ENCODE peak calls at places on chromosomes 1 and 21, in four cellular contexts. One of them, this sample, is unnamed.

GRCh38 chr1:197151185-197151584 is 4.7 kb upstream of the ASPM start:
- DNase-seq in transverse colon: no peak
- DNase-seq in A549: no peak
- DNase-seq in stomach: no peak
- DNase-seq in this sample: no peak

GRCh38 chr1:205440121-205440475 is 15.7 kb downstream of the BLACAT1 start:
- DNase-seq in transverse colon: no peak
- DNase-seq in A549: no peak
- DNase-seq in stomach: no peak
- DNase-seq in this sample: no peak

GRCh38 chr1:204459706-204460105 is 34.9 kb downstream of the PIK3C2B start:
- DNase-seq in transverse colon: no peak
- DNase-seq in A549: no peak
- DNase-seq in stomach: no peak
- DNase-seq in this sample: no peak

GRCh38 chr1:209409786-209410185 is 173.7 kb upstream of the CAMK1G start:
- DNase-seq in transverse colon: no peak
- DNase-seq in A549: peak
- DNase-seq in stomach: no peak
- DNase-seq in this sample: no peak

GRCh38 chr1:84998642-84999280 is 1.8 kb upstream of the MCOLN2 start:
- DNase-seq in transverse colon: peak
- DNase-seq in A549: no peak
- DNase-seq in stomach: peak
- DNase-seq in this sample: no peak

GRCh38 chr1:21124846-21125245 is 51.9 kb downstream of the EIF4G3 start:
- DNase-seq in transverse colon: no peak
- DNase-seq in A549: no peak
- DNase-seq in stomach: no peak
- DNase-seq in this sample: no peak

GRCh38 chr1:201711811-201712210 is 117.1 kb upstream of the IPO9 start:
- DNase-seq in transverse colon: no peak
- DNase-seq in A549: no peak
- DNase-seq in stomach: no peak
- DNase-seq in this sample: no peak

GRCh38 chr21:41940431-41940830 is 13.4 kb downstream of the C2CD2 start:
- DNase-seq in transverse colon: no peak
- DNase-seq in A549: no peak
- DNase-seq in stomach: no peak
- DNase-seq in this sample: no peak

GRCh38 chr1:98813738-98814309 is 152.3 kb downstream of the SNX7 start:
- DNase-seq in transverse colon: no peak
- DNase-seq in A549: no peak
- DNase-seq in stomach: no peak
- DNase-seq in this sample: no peak

GRCh38 chr1:92577251-92577895 is 90.6 kb upstream of the GFI1 start:
- DNase-seq in transverse colon: no peak
- DNase-seq in A549: no peak
- DNase-seq in stomach: no peak
- DNase-seq in this sample: no peak

GRCh38 chr1:165697881-165698842 is at the start of gene ALDH9A1:
- DNase-seq in transverse colon: peak
- DNase-seq in A549: peak
- DNase-seq in stomach: peak
- DNase-seq in this sample: peak
- TF ChIP-seq POLR2A in transverse colon: peak
- TF ChIP-seq POLR2A in A549: peak
- TF ChIP-seq POLR2A in stomach: no peak
- TF ChIP-seq POLR2A in this sample: peak

GRCh38 chr21:46649356-46649755 is 13.9 kb downstream of the PRMT2 start:
- DNase-seq in transverse colon: no peak
- DNase-seq in A549: no peak
- DNase-seq in stomach: no peak
- DNase-seq in this sample: no peak

GRCh38 chr21:46650476-46651098 is 15.1 kb downstream of the PRMT2 start:
- DNase-seq in transverse colon: no peak
- DNase-seq in A549: no peak
- DNase-seq in stomach: no peak
- DNase-seq in this sample: no peak

GRCh38 chr21:46651121-46651520 is 15.6 kb downstream of the PRMT2 start:
- DNase-seq in transverse colon: no peak
- DNase-seq in A549: no peak
- DNase-seq in stomach: no peak
- DNase-seq in this sample: no peak

GRCh38 chr21:46646541-46647154 is 11.2 kb downstream of the PRMT2 start:
- DNase-seq in transverse colon: no peak
- DNase-seq in A549: no peak
- DNase-seq in stomach: no peak
- DNase-seq in this sample: no peak

DNA sequence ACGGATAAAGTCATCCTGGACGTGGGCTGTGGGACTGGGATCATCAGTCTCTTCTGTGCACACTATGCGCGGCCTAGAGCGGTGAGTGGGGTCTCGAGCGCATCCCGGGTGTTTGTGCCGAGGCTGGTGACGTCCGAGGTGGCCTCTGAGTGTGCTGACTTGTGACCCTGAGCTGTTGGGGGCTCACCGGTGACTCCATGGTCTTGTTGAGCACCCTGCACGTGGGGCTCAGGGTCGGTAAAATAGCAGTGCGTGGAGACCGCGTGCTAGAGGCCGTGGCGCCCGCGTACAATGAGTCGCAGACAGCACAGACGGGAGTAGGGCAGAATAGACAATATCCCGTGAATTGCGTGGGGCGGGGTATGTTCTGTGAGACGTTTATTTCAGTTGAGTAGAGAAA is 13.1 kb downstream of the PRMT2 start:
- DNase-seq in transverse colon: no peak
- DNase-seq in A549: no peak
- DNase-seq in stomach: no peak
- DNase-seq in this sample: no peak
- TF ChIP-seq EP300 in transverse colon: no peak
- TF ChIP-seq EP300 in A549: no peak
- TF ChIP-seq EP300 in stomach: no peak
- TF ChIP-seq EP300 in this sample: no peak

GRCh38 chr21:31682625-31683024 is 23.1 kb downstream of the SOD1 start:
- DNase-seq in transverse colon: no peak
- DNase-seq in A549: no peak
- DNase-seq in stomach: no peak
- DNase-seq in this sample: no peak

GRCh38 chr21:31684918-31685317 is 25.4 kb downstream of the SOD1 start:
- DNase-seq in transverse colon: no peak
- DNase-seq in A549: no peak
- DNase-seq in stomach: no peak
- DNase-seq in this sample: no peak

GRCh38 chr21:31687108-31687507 is 27.6 kb downstream of the SOD1 start:
- DNase-seq in transverse colon: no peak
- DNase-seq in A549: no peak
- DNase-seq in stomach: no peak
- DNase-seq in this sample: no peak

GRCh38 chr21:31686272-31686913 is 26.9 kb downstream of the SOD1 start:
- DNase-seq in transverse colon: no peak
- DNase-seq in A549: no peak
- DNase-seq in stomach: no peak
- DNase-seq in this sample: no peak

GRCh38 chr21:31683029-31683428 is 23.5 kb downstream of the SOD1 start:
- DNase-seq in transverse colon: no peak
- DNase-seq in A549: no peak
- DNase-seq in stomach: no peak
- DNase-seq in this sample: no peak
- TF ChIP-seq CTCF in transverse colon: no peak
- TF ChIP-seq CTCF in A549: no peak
- TF ChIP-seq CTCF in stomach: no peak
- TF ChIP-seq CTCF in this sample: no peak

DNA sequence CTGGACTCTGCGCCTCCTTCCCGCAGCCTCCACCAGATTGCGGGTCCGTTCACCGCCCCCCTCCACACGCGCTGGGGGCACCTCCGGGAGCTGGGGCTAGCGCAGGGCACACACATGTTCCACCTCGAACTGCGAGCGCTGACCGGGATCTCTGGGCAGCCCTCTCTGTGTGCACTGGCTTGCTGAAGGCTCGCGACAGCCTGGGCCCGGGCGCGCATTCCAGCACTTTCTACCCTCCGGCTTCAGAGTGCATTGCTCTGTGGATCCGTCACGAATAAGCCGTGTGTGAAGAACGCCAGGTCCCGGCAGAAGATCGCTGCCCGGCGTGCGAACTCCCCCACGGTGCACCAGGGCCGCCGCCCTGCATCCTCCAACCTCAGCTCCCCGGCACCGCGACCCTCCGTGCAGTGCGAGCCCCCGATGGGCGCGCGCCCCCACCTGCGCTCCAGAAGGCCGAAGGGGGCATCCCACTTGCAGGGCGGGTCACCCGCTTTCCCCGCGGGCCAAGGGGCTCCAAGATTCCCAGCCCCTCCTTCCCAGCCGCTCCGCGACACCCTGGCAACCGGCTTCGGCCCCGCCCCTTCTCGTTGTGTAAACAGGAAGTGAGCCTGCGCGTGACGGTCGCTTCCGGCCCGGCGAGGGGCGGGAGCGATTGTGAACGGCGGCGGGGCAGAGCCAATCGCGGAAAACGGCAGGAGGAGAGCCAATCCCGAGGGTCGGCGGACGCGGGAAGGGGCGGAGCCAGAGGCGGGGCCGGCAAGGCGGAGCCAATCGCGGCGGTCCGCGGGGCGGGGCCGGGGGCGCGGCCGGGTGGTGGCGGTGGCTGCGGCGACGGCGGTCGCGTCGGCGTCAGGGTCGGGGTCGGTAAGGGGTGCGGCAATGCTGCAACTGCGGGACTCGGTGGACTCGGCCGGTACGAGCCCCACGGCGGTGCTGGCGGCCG is at the start of gene TPRG1L:
- DNase-seq in transverse colon: peak
- DNase-seq in A549: peak
- DNase-seq in stomach: peak
- DNase-seq in this sample: peak
- TF ChIP-seq POLR2A in transverse colon: peak
- TF ChIP-seq POLR2A in A549: peak
- TF ChIP-seq POLR2A in stomach: no peak
- TF ChIP-seq POLR2A in this sample: peak

GRCh38 chr1:235290740-235291502 is 37.1 kb downstream of the ARID4B start:
- DNase-seq in transverse colon: no peak
- DNase-seq in A549: no peak
- DNase-seq in stomach: no peak
- DNase-seq in this sample: no peak

GRCh38 chr1:235287208-235287882 is 40.6 kb downstream of the ARID4B start:
- DNase-seq in transverse colon: no peak
- DNase-seq in A549: no peak
- DNase-seq in stomach: no peak
- DNase-seq in this sample: no peak

GRCh38 chr1:235289859-235290739 is 37.9 kb downstream of the ARID4B start:
- DNase-seq in transverse colon: no peak
- DNase-seq in A549: no peak
- DNase-seq in stomach: no peak
- DNase-seq in this sample: no peak

GRCh38 chr1:235284231-235284630 is 43.7 kb downstream of the ARID4B start:
- DNase-seq in transverse colon: no peak
- DNase-seq in A549: no peak
- DNase-seq in stomach: no peak
- DNase-seq in this sample: no peak

GRCh38 chr1:235286667-235287066 is 41.3 kb downstream of the ARID4B start:
- DNase-seq in transverse colon: no peak
- DNase-seq in A549: no peak
- DNase-seq in stomach: no peak
- DNase-seq in this sample: no peak
- TF ChIP-seq EP300 in transverse colon: no peak
- TF ChIP-seq EP300 in A549: no peak
- TF ChIP-seq EP300 in stomach: no peak
- TF ChIP-seq EP300 in this sample: no peak

GRCh38 chr1:242525360-242525722 is 844 bp upstream of the PLD5 start:
- DNase-seq in transverse colon: no peak
- DNase-seq in A549: no peak
- DNase-seq in stomach: no peak
- DNase-seq in this sample: no peak

GRCh38 chr1:242523968-242524570 is 428 bp downstream of the PLD5 start:
- DNase-seq in transverse colon: no peak
- DNase-seq in A549: peak
- DNase-seq in stomach: no peak
- DNase-seq in this sample: no peak

GRCh38 chr1:242523282-242523967 is 1.1 kb downstream of the PLD5 start:
- DNase-seq in transverse colon: no peak
- DNase-seq in A549: no peak
- DNase-seq in stomach: no peak
- DNase-seq in this sample: no peak

GRCh38 chr1:242525769-242526168 is 1.3 kb upstream of the PLD5 start:
- DNase-seq in transverse colon: no peak
- DNase-seq in A549: no peak
- DNase-seq in stomach: no peak
- DNase-seq in this sample: no peak

DNA sequence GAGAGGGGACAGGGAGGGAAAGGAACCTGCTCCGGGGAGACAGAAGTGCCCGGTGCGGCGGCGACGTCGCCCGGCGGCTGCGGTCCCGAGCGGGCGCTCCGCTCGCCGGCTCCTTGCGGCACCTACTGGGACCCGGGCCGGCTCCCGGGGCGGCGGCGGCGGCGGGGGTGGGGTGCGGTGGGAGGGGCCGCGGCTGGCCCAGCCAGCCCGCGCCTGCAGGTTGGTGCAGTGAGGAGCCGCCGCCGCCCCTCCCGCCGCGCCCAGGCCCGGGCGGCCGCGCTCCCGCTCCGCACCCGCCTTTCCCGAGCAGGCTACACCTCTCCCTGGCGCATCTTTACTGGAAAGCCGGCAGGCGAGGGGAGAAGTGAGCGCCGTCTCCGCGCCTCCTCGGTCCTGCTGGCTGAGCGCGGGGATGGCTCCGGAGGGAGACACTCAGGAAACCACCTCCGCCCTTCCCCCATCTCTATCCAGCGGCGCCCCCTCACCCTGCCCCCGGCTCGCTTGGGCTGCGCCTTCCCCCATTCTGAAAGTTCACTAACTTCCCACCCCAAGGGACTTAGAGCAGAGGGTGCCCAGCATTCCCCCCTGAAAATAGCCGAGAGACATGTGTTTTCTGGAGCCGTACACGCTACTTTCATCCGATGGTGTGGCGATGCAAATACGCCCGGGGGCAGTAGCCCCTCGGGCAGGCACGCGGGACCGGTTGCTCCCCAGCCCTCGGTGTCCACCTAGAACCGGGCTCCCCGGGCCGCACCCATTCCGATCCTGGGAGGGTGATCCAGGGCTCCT is at the start of gene PLD5:
- DNase-seq in transverse colon: no peak
- DNase-seq in A549: peak
- DNase-seq in stomach: no peak
- DNase-seq in this sample: no peak
- TF ChIP-seq CTCF in transverse colon: no peak
- TF ChIP-seq CTCF in A549: peak
- TF ChIP-seq CTCF in stomach: no peak
- TF ChIP-seq CTCF in this sample: no peak

DNA sequence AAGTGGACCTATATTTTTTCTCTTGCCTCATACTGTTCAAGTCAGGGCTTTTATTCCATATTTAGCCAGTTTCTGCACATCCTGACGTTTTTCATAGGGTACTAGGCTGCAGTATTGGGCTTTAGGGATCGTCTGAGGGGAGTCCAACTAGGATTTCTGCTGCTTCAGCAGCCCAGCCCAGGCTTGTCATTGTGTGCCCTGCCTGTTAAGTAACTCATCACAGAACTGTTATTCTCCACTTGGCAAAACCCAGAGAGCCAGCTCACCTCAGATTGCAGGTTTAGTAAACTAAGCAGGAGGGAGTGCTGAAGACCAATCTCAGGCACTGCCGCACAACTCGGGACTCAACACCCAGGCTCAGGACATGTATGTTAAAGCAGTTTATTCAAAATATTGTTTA is 2.8 kb downstream of the GALNT2 start:
- DNase-seq in transverse colon: no peak
- DNase-seq in A549: no peak
- DNase-seq in stomach: no peak
- DNase-seq in this sample: no peak
- TF ChIP-seq POLR2A in transverse colon: no peak
- TF ChIP-seq POLR2A in A549: no peak
- TF ChIP-seq POLR2A in stomach: no peak
- TF ChIP-seq POLR2A in this sample: no peak

This sample was measured in tibial nerve.